ENCODE peak calls at places on chromosomes 16 and 17, in ten cellular contexts. One of them, this sample, is unnamed.

GRCh38 chr17:20009302-20010098 is at the start of gene SPECC1:
- DNase-seq in GM12878: no peak
- DNase-seq in tibial artery: peak
- DNase-seq in DND-41: peak
- DNase-seq in GM06990: peak
- DNase-seq in AG04449: no peak
- DNase-seq in adrenal gland: peak
- DNase-seq in breast epithelium: peak
- DNase-seq in tibial nerve: peak
- DNase-seq in astrocyte of the cerebellum: peak
- DNase-seq in this sample: peak

GRCh38 chr17:7295230-7296180 is 1.1 kb upstream of the YBX2 start:
- DNase-seq in GM12878: no peak
- DNase-seq in tibial artery: no peak
- DNase-seq in DND-41: no peak
- DNase-seq in GM06990: no peak
- DNase-seq in AG04449: no peak
- DNase-seq in adrenal gland: no peak
- DNase-seq in breast epithelium: no peak
- DNase-seq in tibial nerve: no peak
- DNase-seq in astrocyte of the cerebellum: no peak
- DNase-seq in this sample: no peak

GRCh38 chr16:81401035-81401950 is 43.3 kb upstream of the CMIP start:
- DNase-seq in GM12878: no peak
- DNase-seq in tibial artery: peak
- DNase-seq in DND-41: no peak
- DNase-seq in GM06990: no peak
- DNase-seq in AG04449: no peak
- DNase-seq in adrenal gland: peak
- DNase-seq in breast epithelium: peak
- DNase-seq in tibial nerve: no peak
- DNase-seq in astrocyte of the cerebellum: no peak
- DNase-seq in this sample: no peak

GRCh38 chr17:6187836-6188235 is 117.7 kb downstream of the WSCD1 start:
- DNase-seq in GM12878: no peak
- DNase-seq in tibial artery: no peak
- DNase-seq in DND-41: no peak
- DNase-seq in GM06990: no peak
- DNase-seq in AG04449: no peak
- DNase-seq in adrenal gland: no peak
- DNase-seq in breast epithelium: no peak
- DNase-seq in tibial nerve: no peak
- DNase-seq in astrocyte of the cerebellum: peak
- DNase-seq in this sample: no peak

GRCh38 chr17:63439682-63440081 is 6.4 kb downstream of the CYB561 start:
- DNase-seq in GM12878: no peak
- DNase-seq in tibial artery: no peak
- DNase-seq in DND-41: peak
- DNase-seq in GM06990: no peak
- DNase-seq in AG04449: no peak
- DNase-seq in adrenal gland: no peak
- DNase-seq in breast epithelium: no peak
- DNase-seq in tibial nerve: peak
- DNase-seq in astrocyte of the cerebellum: peak
- DNase-seq in this sample: peak

GRCh38 chr16:85157813-85158701 is 45.8 kb upstream of the CIBAR2 start:
- DNase-seq in GM12878: peak
- DNase-seq in tibial artery: no peak
- DNase-seq in DND-41: no peak
- DNase-seq in GM06990: no peak
- DNase-seq in AG04449: no peak
- DNase-seq in adrenal gland: no peak
- DNase-seq in breast epithelium: no peak
- DNase-seq in tibial nerve: no peak
- DNase-seq in astrocyte of the cerebellum: no peak
- DNase-seq in this sample: peak

GRCh38 chr17:30208214-30208613 is 27.3 kb downstream of the SLC6A4 start:
- DNase-seq in GM12878: peak
- DNase-seq in tibial artery: no peak
- DNase-seq in DND-41: no peak
- DNase-seq in GM06990: no peak
- DNase-seq in AG04449: no peak
- DNase-seq in adrenal gland: no peak
- DNase-seq in breast epithelium: no peak
- DNase-seq in tibial nerve: no peak
- DNase-seq in astrocyte of the cerebellum: no peak
- DNase-seq in this sample: no peak

GRCh38 chr17:77223642-77224420 is 83.1 kb downstream of the SEC14L1 start:
- DNase-seq in GM12878: no peak
- DNase-seq in tibial artery: no peak
- DNase-seq in DND-41: no peak
- DNase-seq in GM06990: no peak
- DNase-seq in AG04449: no peak
- DNase-seq in adrenal gland: no peak
- DNase-seq in breast epithelium: no peak
- DNase-seq in tibial nerve: no peak
- DNase-seq in astrocyte of the cerebellum: no peak
- DNase-seq in this sample: no peak

GRCh38 chr16:48291303-48291702 is 44.0 kb upstream of the ABCC11 start:
- DNase-seq in GM12878: no peak
- DNase-seq in tibial artery: no peak
- DNase-seq in DND-41: no peak
- DNase-seq in GM06990: no peak
- DNase-seq in AG04449: no peak
- DNase-seq in adrenal gland: no peak
- DNase-seq in breast epithelium: no peak
- DNase-seq in tibial nerve: no peak
- DNase-seq in astrocyte of the cerebellum: no peak
- DNase-seq in this sample: no peak

DNA sequence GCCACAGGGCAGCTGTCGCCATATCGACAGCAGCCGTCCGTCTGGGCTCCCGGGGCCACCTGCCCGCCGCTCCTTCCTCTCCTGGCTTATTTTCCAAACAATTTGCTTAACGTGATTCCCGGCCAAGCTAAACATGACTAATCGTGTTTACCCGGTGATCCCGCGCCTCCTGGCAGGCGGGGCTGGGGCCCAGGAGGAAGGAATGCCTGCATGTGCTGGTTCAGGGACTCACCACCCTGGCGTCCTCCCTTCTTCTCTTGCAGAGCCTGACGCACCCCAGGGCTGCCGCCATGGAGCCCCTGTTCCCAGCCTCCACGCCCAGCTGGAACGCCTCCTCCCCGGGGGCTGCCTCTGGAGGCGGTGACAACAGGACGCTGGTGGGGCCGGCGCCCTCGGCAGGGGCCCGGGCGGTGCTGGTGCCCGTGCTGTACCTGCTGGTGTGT is 6.1 kb downstream of the SSTR5 start:
- DNase-seq in GM12878: no peak
- DNase-seq in tibial artery: peak
- DNase-seq in DND-41: no peak
- DNase-seq in GM06990: no peak
- DNase-seq in AG04449: no peak
- DNase-seq in adrenal gland: peak
- DNase-seq in breast epithelium: peak
- DNase-seq in tibial nerve: no peak
- DNase-seq in astrocyte of the cerebellum: peak
- DNase-seq in this sample: no peak
- H3K4me3 ChIP-seq in GM12878: no peak
- H3K4me3 ChIP-seq in tibial artery: peak
- H3K4me3 ChIP-seq in DND-41: no peak
- H3K4me3 ChIP-seq in GM06990: no peak
- H3K4me3 ChIP-seq in AG04449: no peak
- H3K4me3 ChIP-seq in adrenal gland: no peak
- H3K4me3 ChIP-seq in breast epithelium: no peak
- H3K4me3 ChIP-seq in tibial nerve: no peak
- H3K4me3 ChIP-seq in astrocyte of the cerebellum: no peak
- H3K4me3 ChIP-seq in this sample: no peak

GRCh38 chr17:78644259-78644658 is 67.1 kb upstream of the DNAH17 start:
- DNase-seq in GM12878: no peak
- DNase-seq in tibial artery: no peak
- DNase-seq in DND-41: no peak
- DNase-seq in GM06990: no peak
- DNase-seq in AG04449: no peak
- DNase-seq in adrenal gland: no peak
- DNase-seq in breast epithelium: no peak
- DNase-seq in tibial nerve: no peak
- DNase-seq in astrocyte of the cerebellum: no peak
- DNase-seq in this sample: no peak
- TF ChIP-seq CTCF in GM12878: no peak
- TF ChIP-seq CTCF in tibial artery: no peak
- TF ChIP-seq CTCF in DND-41: no peak
- TF ChIP-seq CTCF in GM06990: no peak
- TF ChIP-seq CTCF in AG04449: no peak
- TF ChIP-seq CTCF in adrenal gland: no peak
- TF ChIP-seq CTCF in breast epithelium: no peak
- TF ChIP-seq CTCF in tibial nerve: no peak
- TF ChIP-seq CTCF in astrocyte of the cerebellum: no peak
- TF ChIP-seq CTCF in this sample: no peak

DNA sequence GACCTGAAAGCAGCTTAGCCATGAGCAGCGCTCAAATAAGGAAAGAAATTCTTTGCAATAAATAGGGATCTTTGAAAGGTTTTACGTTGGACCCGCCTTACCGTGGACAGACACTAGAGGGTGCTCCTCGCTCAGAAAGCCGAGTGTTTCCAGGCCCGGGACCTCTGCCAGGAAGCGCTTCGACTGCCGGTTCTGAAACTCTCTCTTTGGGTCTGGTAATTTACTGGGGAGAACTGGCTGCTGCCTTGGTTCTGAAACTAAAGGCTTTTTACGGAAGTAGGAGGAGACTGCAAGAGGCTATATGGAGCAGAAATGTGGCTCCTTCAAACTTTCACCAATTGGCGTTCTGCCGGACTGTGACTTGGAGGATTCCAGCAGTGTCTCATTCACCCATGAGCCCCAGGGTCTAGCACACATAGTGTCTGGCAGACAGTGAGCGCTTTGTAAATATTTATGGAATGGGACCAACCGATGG is 45.6 kb upstream of the HOXB9 start:
- DNase-seq in GM12878: no peak
- DNase-seq in tibial artery: peak
- DNase-seq in DND-41: peak
- DNase-seq in GM06990: peak
- DNase-seq in AG04449: peak
- DNase-seq in adrenal gland: peak
- DNase-seq in breast epithelium: peak
- DNase-seq in tibial nerve: peak
- DNase-seq in astrocyte of the cerebellum: peak
- DNase-seq in this sample: peak
- H3K4me3 ChIP-seq in GM12878: no peak
- H3K4me3 ChIP-seq in tibial artery: peak
- H3K4me3 ChIP-seq in DND-41: no peak
- H3K4me3 ChIP-seq in GM06990: no peak
- H3K4me3 ChIP-seq in AG04449: peak
- H3K4me3 ChIP-seq in adrenal gland: no peak
- H3K4me3 ChIP-seq in breast epithelium: peak
- H3K4me3 ChIP-seq in tibial nerve: no peak
- H3K4me3 ChIP-seq in astrocyte of the cerebellum: peak
- H3K4me3 ChIP-seq in this sample: no peak

GRCh38 chr16:70679653-70680494 is 6.0 kb downstream of the MTSS2 start:
- DNase-seq in GM12878: no peak
- DNase-seq in tibial artery: no peak
- DNase-seq in DND-41: no peak
- DNase-seq in GM06990: no peak
- DNase-seq in AG04449: no peak
- DNase-seq in adrenal gland: no peak
- DNase-seq in breast epithelium: no peak
- DNase-seq in tibial nerve: no peak
- DNase-seq in astrocyte of the cerebellum: no peak
- DNase-seq in this sample: no peak
- TF ChIP-seq CTCF in GM12878: peak
- TF ChIP-seq CTCF in tibial artery: peak
- TF ChIP-seq CTCF in DND-41: peak
- TF ChIP-seq CTCF in GM06990: no peak
- TF ChIP-seq CTCF in AG04449: peak
- TF ChIP-seq CTCF in adrenal gland: peak
- TF ChIP-seq CTCF in breast epithelium: peak
- TF ChIP-seq CTCF in tibial nerve: peak
- TF ChIP-seq CTCF in astrocyte of the cerebellum: peak
- TF ChIP-seq CTCF in this sample: no peak

DNA sequence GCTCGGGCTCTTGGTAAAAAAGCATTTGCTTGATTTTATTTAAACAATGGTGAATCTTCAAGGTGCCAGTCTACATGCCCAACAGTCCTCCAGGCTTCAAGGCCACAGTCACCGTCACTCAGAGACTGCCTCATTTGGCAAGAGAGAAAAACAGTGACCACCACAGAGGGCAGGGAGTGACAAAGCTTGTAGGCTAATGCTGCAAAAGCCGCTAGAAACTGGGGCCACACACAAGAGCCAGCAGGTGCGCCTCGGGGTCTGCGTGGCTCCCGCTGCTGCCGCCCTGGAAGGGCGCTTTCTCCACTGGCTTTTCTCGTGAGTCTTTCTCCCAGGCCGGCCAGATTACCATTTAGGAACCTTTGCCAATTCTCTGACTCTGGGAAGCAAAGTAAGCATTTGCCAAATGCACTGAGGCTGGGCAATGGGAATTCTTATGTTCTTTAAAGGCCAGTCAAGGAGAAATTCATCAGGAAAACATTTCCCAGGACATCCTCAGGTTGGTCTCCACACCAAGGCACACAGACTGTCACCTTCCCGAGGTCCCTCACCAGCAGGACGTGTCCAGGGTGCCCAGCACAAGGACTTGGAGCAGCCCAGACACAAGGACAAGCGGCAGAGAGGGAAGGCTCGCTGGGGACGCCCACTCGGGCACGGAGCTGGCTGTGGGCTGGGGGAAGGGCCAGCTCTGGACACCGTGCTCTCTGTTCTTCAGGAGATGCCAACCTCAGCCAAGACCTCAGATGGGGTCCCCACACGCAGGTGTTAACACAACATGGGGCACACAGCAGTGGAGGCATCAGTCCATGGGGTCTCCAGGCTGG is 12.5 kb upstream of the C16orf95 start:
- DNase-seq in GM12878: no peak
- DNase-seq in tibial artery: no peak
- DNase-seq in DND-41: no peak
- DNase-seq in GM06990: no peak
- DNase-seq in AG04449: no peak
- DNase-seq in adrenal gland: peak
- DNase-seq in breast epithelium: no peak
- DNase-seq in tibial nerve: no peak
- DNase-seq in astrocyte of the cerebellum: no peak
- DNase-seq in this sample: no peak
- H3K4me3 ChIP-seq in GM12878: no peak
- H3K4me3 ChIP-seq in tibial artery: no peak
- H3K4me3 ChIP-seq in DND-41: no peak
- H3K4me3 ChIP-seq in GM06990: no peak
- H3K4me3 ChIP-seq in AG04449: no peak
- H3K4me3 ChIP-seq in adrenal gland: no peak
- H3K4me3 ChIP-seq in breast epithelium: no peak
- H3K4me3 ChIP-seq in tibial nerve: no peak
- H3K4me3 ChIP-seq in astrocyte of the cerebellum: no peak
- H3K4me3 ChIP-seq in this sample: no peak